ENCODE peak calls at places on chromosome 18, in seven cellular contexts. One of them, this sample, is unnamed. For H3K36me3, the result is how much of the 10 kb centered on the place peaks cover.

GRCh38 chr18:50275503-50276036 is 5.8 kb downstream of the MBD1 start:
- DNase-seq in GM23248: no peak
- DNase-seq in astrocyte: no peak
- DNase-seq in DND-41: no peak
- DNase-seq in fibroblast of lung: no peak
- DNase-seq in mesendoderm: no peak
- DNase-seq in neural progenitor cell: no peak
- DNase-seq in this sample: no peak

GRCh38 chr18:79546781-79547272 is 132.8 kb upstream of the CTDP1 start:
- DNase-seq in DND-41: no peak
- DNase-seq in GM23248: no peak
- DNase-seq in astrocyte: no peak
- DNase-seq in fibroblast of lung: no peak
- DNase-seq in neural progenitor cell: peak
- DNase-seq in mesendoderm: no peak
- DNase-seq in this sample: peak

GRCh38 chr18:58484989-58485962 is 143.6 kb downstream of the ALPK2 start:
- DNase-seq in fibroblast of lung: no peak
- DNase-seq in GM23248: no peak
- DNase-seq in neural progenitor cell: peak
- DNase-seq in mesendoderm: peak
- DNase-seq in DND-41: no peak
- DNase-seq in astrocyte: no peak
- DNase-seq in this sample: no peak

GRCh38 chr18:37714621-37715020 is 149.0 kb upstream of the CELF4 start:
- DNase-seq in mesendoderm: no peak
- DNase-seq in GM23248: no peak
- DNase-seq in astrocyte: no peak
- DNase-seq in DND-41: no peak
- DNase-seq in fibroblast of lung: no peak
- DNase-seq in neural progenitor cell: no peak
- DNase-seq in this sample: no peak

GRCh38 chr18:33577688-33578370 is at the start of gene ASXL3:
- DNase-seq in fibroblast of lung: peak
- DNase-seq in astrocyte: peak
- DNase-seq in neural progenitor cell: peak
- DNase-seq in DND-41: no peak
- DNase-seq in mesendoderm: peak
- DNase-seq in GM23248: peak
- DNase-seq in this sample: peak

GRCh38 chr18:31685097-31686082 is 1.0 kb upstream of the B4GALT6 start:
- DNase-seq in neural progenitor cell: peak
- DNase-seq in fibroblast of lung: peak
- DNase-seq in mesendoderm: peak
- DNase-seq in DND-41: peak
- DNase-seq in astrocyte: peak
- DNase-seq in GM23248: peak
- DNase-seq in this sample: peak

GRCh38 chr18:332721-333513 is 65.1 kb upstream of the THOC1 start:
- DNase-seq in DND-41: no peak
- DNase-seq in GM23248: no peak
- DNase-seq in neural progenitor cell: no peak
- DNase-seq in astrocyte: peak
- DNase-seq in mesendoderm: no peak
- DNase-seq in fibroblast of lung: peak
- DNase-seq in this sample: peak

GRCh38 chr18:26225022-26225693 is 1.1 kb upstream of the TAF4B start:
- DNase-seq in fibroblast of lung: no peak
- DNase-seq in mesendoderm: peak
- DNase-seq in neural progenitor cell: peak
- DNase-seq in astrocyte: no peak
- DNase-seq in DND-41: no peak
- DNase-seq in GM23248: peak
- DNase-seq in this sample: no peak

GRCh38 chr18:31498450-31499156 is 626 bp downstream of the DSG2 start:
- DNase-seq in GM23248: no peak
- DNase-seq in mesendoderm: no peak
- DNase-seq in neural progenitor cell: peak
- DNase-seq in astrocyte: peak
- DNase-seq in DND-41: no peak
- DNase-seq in fibroblast of lung: no peak
- DNase-seq in this sample: no peak

GRCh38 chr18:25233582-25234362 is 118.2 kb downstream of the ZNF521 start:
- DNase-seq in mesendoderm: peak
- DNase-seq in DND-41: no peak
- DNase-seq in GM23248: peak
- DNase-seq in astrocyte: peak
- DNase-seq in fibroblast of lung: peak
- DNase-seq in neural progenitor cell: no peak
- DNase-seq in this sample: no peak

GRCh38 chr18:57444301-57444759 is 9.2 kb downstream of the ONECUT2 start:
- DNase-seq in neural progenitor cell: peak
- DNase-seq in DND-41: no peak
- DNase-seq in GM23248: no peak
- DNase-seq in astrocyte: no peak
- DNase-seq in fibroblast of lung: no peak
- DNase-seq in mesendoderm: no peak
- DNase-seq in this sample: no peak

GRCh38 chr18:9521770-9522169 is 46.5 kb downstream of the RALBP1 start:
- DNase-seq in GM23248: no peak
- DNase-seq in mesendoderm: no peak
- DNase-seq in astrocyte: no peak
- DNase-seq in fibroblast of lung: no peak
- DNase-seq in DND-41: no peak
- DNase-seq in neural progenitor cell: no peak
- DNase-seq in this sample: no peak

GRCh38 chr18:9522952-9523351 is 47.6 kb downstream of the RALBP1 start:
- DNase-seq in DND-41: no peak
- DNase-seq in fibroblast of lung: no peak
- DNase-seq in mesendoderm: no peak
- DNase-seq in GM23248: no peak
- DNase-seq in astrocyte: no peak
- DNase-seq in neural progenitor cell: no peak
- DNase-seq in this sample: no peak

GRCh38 chr18:9530226-9531009 is 55.1 kb downstream of the RALBP1 start:
- DNase-seq in astrocyte: no peak
- DNase-seq in DND-41: no peak
- DNase-seq in neural progenitor cell: no peak
- DNase-seq in GM23248: no peak
- DNase-seq in fibroblast of lung: no peak
- DNase-seq in mesendoderm: no peak
- DNase-seq in this sample: no peak

GRCh38 chr18:9531791-9532410 is 56.6 kb downstream of the RALBP1 start:
- DNase-seq in neural progenitor cell: no peak
- DNase-seq in GM23248: peak
- DNase-seq in fibroblast of lung: no peak
- DNase-seq in astrocyte: peak
- DNase-seq in DND-41: no peak
- DNase-seq in mesendoderm: peak
- DNase-seq in this sample: no peak

DNA sequence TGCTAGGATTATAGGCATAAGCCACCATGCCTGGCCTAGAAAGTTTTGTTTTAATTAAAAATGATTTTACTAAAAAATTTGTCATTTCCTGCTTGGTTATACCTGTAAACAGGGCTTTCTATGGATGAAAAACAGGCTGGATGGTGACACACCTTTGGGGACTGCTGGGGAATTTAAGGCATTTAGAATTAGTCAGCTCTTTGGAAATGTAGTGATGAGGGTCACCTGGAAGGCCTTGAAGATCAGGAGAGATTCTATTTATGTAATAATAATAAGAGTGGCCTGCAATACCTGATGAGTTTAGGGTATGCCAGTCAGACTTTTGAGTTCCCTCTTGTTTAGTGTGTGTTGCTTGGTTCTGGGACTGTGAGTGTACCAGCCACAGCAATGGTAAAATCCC is 51.1 kb downstream of the RALBP1 start:
- DNase-seq in astrocyte: no peak
- DNase-seq in fibroblast of lung: no peak
- DNase-seq in GM23248: no peak
- DNase-seq in DND-41: no peak
- DNase-seq in mesendoderm: peak
- DNase-seq in neural progenitor cell: no peak
- DNase-seq in this sample: no peak
- H3K36me3 ChIP-seq in astrocyte: under half
- H3K36me3 ChIP-seq in fibroblast of lung: under half
- H3K36me3 ChIP-seq in GM23248: under half
- H3K36me3 ChIP-seq in DND-41: half or more
- H3K36me3 ChIP-seq in mesendoderm: under half
- H3K36me3 ChIP-seq in neural progenitor cell: under half
- H3K36me3 ChIP-seq in this sample: under half

GRCh38 chr18:73790582-73790981 is 357.1 kb downstream of the FBXO15 start:
- DNase-seq in astrocyte: no peak
- DNase-seq in neural progenitor cell: no peak
- DNase-seq in DND-41: no peak
- DNase-seq in GM23248: no peak
- DNase-seq in mesendoderm: no peak
- DNase-seq in fibroblast of lung: no peak
- DNase-seq in this sample: no peak
- H3K9ac ChIP-seq in astrocyte: no peak
- H3K9ac ChIP-seq in neural progenitor cell: no peak
- H3K9ac ChIP-seq in DND-41: no peak
- H3K9ac ChIP-seq in GM23248: no peak
- H3K9ac ChIP-seq in mesendoderm: no peak
- H3K9ac ChIP-seq in fibroblast of lung: no peak
- H3K9ac ChIP-seq in this sample: no peak

GRCh38 chr18:35039633-35040032 is 1.6 kb upstream of the MAPRE2 start:
- DNase-seq in neural progenitor cell: no peak
- DNase-seq in astrocyte: peak
- DNase-seq in GM23248: no peak
- DNase-seq in DND-41: no peak
- DNase-seq in fibroblast of lung: no peak
- DNase-seq in mesendoderm: no peak
- DNase-seq in this sample: no peak
- H3K36me3 ChIP-seq in neural progenitor cell: under half
- H3K36me3 ChIP-seq in astrocyte: under half
- H3K36me3 ChIP-seq in GM23248: under half
- H3K36me3 ChIP-seq in DND-41: under half
- H3K36me3 ChIP-seq in fibroblast of lung: under half
- H3K36me3 ChIP-seq in mesendoderm: under half
- H3K36me3 ChIP-seq in this sample: under half

GRCh38 chr18:72849671-72850070 is 18.1 kb downstream of the NETO1 start:
- DNase-seq in DND-41: no peak
- DNase-seq in astrocyte: no peak
- DNase-seq in GM23248: no peak
- DNase-seq in neural progenitor cell: no peak
- DNase-seq in mesendoderm: no peak
- DNase-seq in fibroblast of lung: no peak
- DNase-seq in this sample: no peak
- H3K9ac ChIP-seq in DND-41: no peak
- H3K9ac ChIP-seq in astrocyte: no peak
- H3K9ac ChIP-seq in GM23248: no peak
- H3K9ac ChIP-seq in neural progenitor cell: no peak
- H3K9ac ChIP-seq in mesendoderm: no peak
- H3K9ac ChIP-seq in fibroblast of lung: no peak
- H3K9ac ChIP-seq in this sample: no peak

DNA sequence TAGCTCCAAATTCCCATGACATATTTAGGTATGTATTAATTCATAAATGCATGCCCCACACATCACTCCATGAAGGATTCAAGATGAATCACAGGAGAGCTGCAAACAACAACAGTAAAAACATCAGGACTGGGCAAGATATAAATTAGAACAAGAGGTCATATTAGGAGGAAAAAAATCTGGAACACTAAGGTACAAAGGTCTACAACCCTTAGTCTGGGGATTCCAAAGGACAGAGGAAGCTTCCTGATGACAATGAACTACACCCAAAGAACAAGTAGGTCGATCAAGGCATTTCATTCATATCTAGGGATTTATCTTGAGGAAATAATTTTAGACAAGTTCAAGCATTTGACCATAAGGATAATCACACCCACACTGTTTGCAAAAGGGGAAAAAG is 14.5 kb downstream of the VPS4B start:
- DNase-seq in DND-41: no peak
- DNase-seq in GM23248: no peak
- DNase-seq in fibroblast of lung: no peak
- DNase-seq in neural progenitor cell: no peak
- DNase-seq in mesendoderm: no peak
- DNase-seq in astrocyte: no peak
- DNase-seq in this sample: no peak
- H3K36me3 ChIP-seq in DND-41: half or more
- H3K36me3 ChIP-seq in GM23248: half or more
- H3K36me3 ChIP-seq in fibroblast of lung: under half
- H3K36me3 ChIP-seq in neural progenitor cell: under half
- H3K36me3 ChIP-seq in mesendoderm: under half
- H3K36me3 ChIP-seq in astrocyte: under half
- H3K36me3 ChIP-seq in this sample: under half

GRCh38 chr18:11859282-11859797 is 8.1 kb downstream of the CHMP1B start:
- DNase-seq in neural progenitor cell: no peak
- DNase-seq in GM23248: no peak
- DNase-seq in fibroblast of lung: no peak
- DNase-seq in DND-41: no peak
- DNase-seq in mesendoderm: peak
- DNase-seq in astrocyte: no peak
- DNase-seq in this sample: no peak
- H3K9ac ChIP-seq in neural progenitor cell: no peak
- H3K9ac ChIP-seq in GM23248: no peak
- H3K9ac ChIP-seq in fibroblast of lung: no peak
- H3K9ac ChIP-seq in DND-41: no peak
- H3K9ac ChIP-seq in mesendoderm: no peak
- H3K9ac ChIP-seq in astrocyte: peak
- H3K9ac ChIP-seq in this sample: no peak

GRCh38 chr18:45861926-45862325 is 36.5 kb downstream of the SIGLEC15 start:
- DNase-seq in fibroblast of lung: no peak
- DNase-seq in astrocyte: no peak
- DNase-seq in DND-41: no peak
- DNase-seq in GM23248: no peak
- DNase-seq in mesendoderm: no peak
- DNase-seq in neural progenitor cell: no peak
- DNase-seq in this sample: no peak

GRCh38 chr18:45863469-45863868 is 38.0 kb downstream of the SIGLEC15 start:
- DNase-seq in fibroblast of lung: no peak
- DNase-seq in astrocyte: no peak
- DNase-seq in neural progenitor cell: no peak
- DNase-seq in DND-41: no peak
- DNase-seq in GM23248: no peak
- DNase-seq in mesendoderm: no peak
- DNase-seq in this sample: no peak

GRCh38 chr18:45859334-45859733 is 33.9 kb downstream of the SIGLEC15 start:
- DNase-seq in DND-41: no peak
- DNase-seq in astrocyte: no peak
- DNase-seq in GM23248: no peak
- DNase-seq in neural progenitor cell: no peak
- DNase-seq in mesendoderm: no peak
- DNase-seq in fibroblast of lung: no peak
- DNase-seq in this sample: no peak

GRCh38 chr18:45860971-45861370 is 35.5 kb downstream of the SIGLEC15 start:
- DNase-seq in neural progenitor cell: no peak
- DNase-seq in fibroblast of lung: no peak
- DNase-seq in astrocyte: peak
- DNase-seq in GM23248: no peak
- DNase-seq in mesendoderm: no peak
- DNase-seq in DND-41: no peak
- DNase-seq in this sample: no peak

GRCh38 chr18:45860492-45860891 is 35.0 kb downstream of the SIGLEC15 start:
- DNase-seq in mesendoderm: no peak
- DNase-seq in fibroblast of lung: no peak
- DNase-seq in neural progenitor cell: no peak
- DNase-seq in DND-41: no peak
- DNase-seq in GM23248: no peak
- DNase-seq in astrocyte: no peak
- DNase-seq in this sample: no peak
- H3K36me3 ChIP-seq in mesendoderm: under half
- H3K36me3 ChIP-seq in fibroblast of lung: under half
- H3K36me3 ChIP-seq in neural progenitor cell: under half
- H3K36me3 ChIP-seq in DND-41: half or more
- H3K36me3 ChIP-seq in GM23248: half or more
- H3K36me3 ChIP-seq in astrocyte: half or more
- H3K36me3 ChIP-seq in this sample: under half